ENCODE peak calls at places on chromosomes 4 and X, in four cellular contexts. One of them, this sample, is unnamed.

GRCh38 chr4:119939066-119939995 is 127.3 kb downstream of the MAD2L1 start:
- DNase-seq in WTC11: no peak
- DNase-seq in uterus: no peak
- DNase-seq in adrenal gland: no peak
- DNase-seq in this sample: no peak

GRCh38 chr4:123415977-123416376 is 19.4 kb downstream of the SPRY1 start:
- DNase-seq in uterus: no peak
- DNase-seq in adrenal gland: no peak
- DNase-seq in WTC11: no peak
- DNase-seq in this sample: no peak

GRCh38 chr4:121168865-121169281 is 4.8 kb upstream of the TNIP3 start:
- DNase-seq in uterus: no peak
- DNase-seq in adrenal gland: no peak
- DNase-seq in WTC11: no peak
- DNase-seq in this sample: no peak

GRCh38 chrX:125894947-125895346 is 271.1 kb downstream of the DCAF12L2 start:
- DNase-seq in WTC11: no peak
- DNase-seq in uterus: no peak
- DNase-seq in adrenal gland: no peak
- DNase-seq in this sample: no peak

GRCh38 chr4:102420563-102421221 is 75.4 kb upstream of the SLC39A8 start:
- DNase-seq in WTC11: no peak
- DNase-seq in adrenal gland: no peak
- DNase-seq in uterus: no peak
- DNase-seq in this sample: no peak

GRCh38 chr4:176894498-176894897 is 101.8 kb upstream of the VEGFC start:
- DNase-seq in adrenal gland: no peak
- DNase-seq in uterus: no peak
- DNase-seq in WTC11: no peak
- DNase-seq in this sample: no peak

GRCh38 chrX:148424570-148424969 is 75.8 kb upstream of the AFF2 start:
- DNase-seq in WTC11: no peak
- DNase-seq in adrenal gland: no peak
- DNase-seq in uterus: no peak
- DNase-seq in this sample: no peak

GRCh38 chr4:145760961-145761929 is 81.3 kb downstream of the C4orf51 start:
- DNase-seq in adrenal gland: no peak
- DNase-seq in uterus: no peak
- DNase-seq in WTC11: no peak
- DNase-seq in this sample: no peak

GRCh38 chr4:166318810-166319525 is 445.9 kb downstream of the TLL1 start:
- DNase-seq in adrenal gland: no peak
- DNase-seq in uterus: no peak
- DNase-seq in WTC11: no peak
- DNase-seq in this sample: no peak

GRCh38 chrX:153565996-153566580 is 32.9 kb downstream of the CCNQ start:
- DNase-seq in WTC11: peak
- DNase-seq in adrenal gland: no peak
- DNase-seq in uterus: no peak
- DNase-seq in this sample: no peak

GRCh38 chr4:163193717-163194116 is 27.0 kb upstream of the NAF1 start:
- DNase-seq in adrenal gland: no peak
- DNase-seq in WTC11: no peak
- DNase-seq in uterus: no peak
- DNase-seq in this sample: no peak

This sample was measured in sciatic nerve.